ENCODE peak calls at places on chromosomes 1 and 21, in seven cellular contexts. I, C, U, K, P, F and R are unnamed samples.

GRCh38 chr21:46549650-46550049 is 55.2 kb downstream of the S100B start:
- DNase-seq in I (no peak), C (no peak), U (no peak), K (no peak), P (no peak), F (no peak), R (no peak)

GRCh38 chr1:248926401-248927182 is 20.6 kb downstream of the PGBD2 start:
- DNase-seq in I (no peak), C (peak; percentile 27), U (no peak), K (no peak), P (no peak), F (no peak), R (no peak)

GRCh38 chr1:1001057-1001630 is 1.2 kb upstream of the HES4 start:
- DNase-seq in I (no peak), C (no peak), U (no peak), K (no peak), P (no peak), F (no peak), R (no peak)

GRCh38 chr1:46401964-46402626 is 8.0 kb downstream of the FAAH start:
- DNase-seq in I (peak; percentile 77), C (peak; percentile 93), U (no peak), K (no peak), P (peak; percentile 84), F (no peak), R (no peak)

GRCh38 chr1:231694081-231694443 is 67.5 kb downstream of the DISC1 start:
- DNase-seq in I (peak; percentile 55), C (no peak), U (no peak), K (no peak), P (peak; percentile 6), F (no peak), R (no peak)

GRCh38 chr1:159067699-159068621 is 8.6 kb downstream of the AIM2 start:
- DNase-seq in I (no peak), C (no peak), U (no peak), K (no peak), P (no peak), F (no peak), R (no peak)

GRCh38 chr1:44801491-44802305 is 1.5 kb downstream of the PLK3 start:
- DNase-seq in I (peak; percentile 66), C (no peak), U (no peak), K (no peak), P (no peak), F (no peak), R (no peak)

GRCh38 chr1:8510041-8510823 is 192.3 kb downstream of the SLC45A1 start:
- DNase-seq in I (no peak), C (peak; percentile 82), U (no peak), K (no peak), P (no peak), F (no peak), R (no peak)

GRCh38 chr21:35911412-35912191 is 148.7 kb downstream of the SETD4 start:
- DNase-seq in I (no peak), C (no peak), U (no peak), K (no peak), P (no peak), F (no peak), R (no peak)

GRCh38 chr1:173002891-173003582 is 47.7 kb downstream of the TNFSF18 start:
- DNase-seq in I (no peak), C (peak; percentile 24), U (no peak), K (no peak), P (no peak), F (no peak), R (no peak)

GRCh38 chr1:167617100-167617949 is 12.7 kb upstream of the RCSD1 start:
- DNase-seq in I (no peak), C (peak; percentile 65), U (no peak), K (no peak), P (no peak), F (no peak), R (no peak)

GRCh38 chr1:220681220-220681847 is 8.8 kb upstream of the C1orf115 start:
- DNase-seq in I (no peak), C (no peak), U (no peak), K (no peak), P (no peak), F (no peak), R (no peak)